ENCODE peak calls at places on chromosomes 12 and 14, in nine cellular contexts. M is stimulated activated CD4-positive, alpha-beta T cell treated with anti-CD3 and anti-CD28 coated beads, Interleukin-15, amount 100 ng/mL, for 48 hours; U is psoas muscle; I is upper lobe of left lung; X is fibroblast of mammary gland; A is cardiac muscle cell; R is type B pancreatic cell; Q is WTC11; K is EL. Y is an unnamed sample.

GRCh38 chr12:124750787-124751471 is 112.7 kb downstream of the SCARB1 start:
- DNase-seq in M (no peak), U (no peak), I (no peak), X (no peak), A (no peak), R (no peak), Q (peak), K (no peak), Y (peak)

GRCh38 chr12:21823581-21823980 is 49.1 kb upstream of the KCNJ8 start:
- DNase-seq in M (no peak), U (peak), I (no peak), X (peak), A (peak), R (no peak), Q (peak), K (no peak), Y (peak)

GRCh38 chr12:100564090-100564489 is 9.4 kb upstream of the GAS2L3 start:
- DNase-seq in M (no peak), U (no peak), I (no peak), X (no peak), A (peak), R (no peak), Q (no peak), K (no peak), Y (no peak)

GRCh38 chr12:122155705-122156104 is 18.3 kb downstream of the IL31 start:
- DNase-seq in M (no peak), U (no peak), I (no peak), X (no peak), A (no peak), R (no peak), Q (no peak), K (no peak), Y (no peak)

GRCh38 chr12:14691560-14691959 is 4.8 kb downstream of the GUCY2C start:
- DNase-seq in M (no peak), U (no peak), I (no peak), X (peak), A (no peak), R (no peak), Q (no peak), K (no peak), Y (no peak)

GRCh38 chr12:126685636-126686035 is 1581.3 kb upstream of the TMEM132C start:
- DNase-seq in M (no peak), U (no peak), I (no peak), X (no peak), A (no peak), R (no peak), Q (no peak), K (no peak), Y (no peak)

GRCh38 chr12:12195516-12195915 is 71.3 kb downstream of the LRP6 start:
- DNase-seq in M (no peak), U (no peak), I (no peak), X (no peak), A (no peak), R (no peak), Q (no peak), K (peak), Y (no peak)

GRCh38 chr12:39044754-39045153 is 139.4 kb upstream of the CPNE8 start:
- DNase-seq in M (no peak), U (no peak), I (no peak), X (no peak), A (no peak), R (no peak), Q (no peak), K (no peak), Y (no peak)

GRCh38 chr12:27198036-27198435 is 46.0 kb upstream of the STK38L start:
- DNase-seq in M (no peak), U (peak), I (no peak), X (peak), A (peak), R (no peak), Q (no peak), K (no peak), Y (no peak)

GRCh38 chr14:23930742-23931141 is 22.8 kb upstream of the DHRS4 start:
- DNase-seq in M (no peak), U (no peak), I (no peak), X (peak), A (peak), R (no peak), Q (no peak), K (peak), Y (no peak)

GRCh38 chr14:103418508-103418818 is 33.2 kb downstream of the MARK3 start:
- DNase-seq in M (no peak), U (no peak), I (no peak), X (peak), A (peak), R (no peak), Q (no peak), K (peak), Y (no peak)

GRCh38 chr12:94603434-94604068 is 46.8 kb downstream of the TMCC3 start:
- DNase-seq in M (peak), U (no peak), I (no peak), X (no peak), A (no peak), R (no peak), Q (peak), K (no peak), Y (peak)

GRCh38 chr14:38205949-38206665 is 1.6 kb upstream of the SSTR1 start:
- DNase-seq in M (no peak), U (no peak), I (no peak), X (peak), A (no peak), R (no peak), Q (no peak), K (no peak), Y (no peak)

GRCh38 chr12:68131867-68132414 is 27.6 kb downstream of the IFNG start:
- DNase-seq in M (no peak), U (no peak), I (no peak), X (no peak), A (no peak), R (no peak), Q (no peak), K (no peak), Y (no peak)

GRCh38 chr14:21990116-21990515 is 316.5 kb upstream of the OR4E1 start:
- DNase-seq in M (no peak), U (no peak), I (no peak), X (peak), A (peak), R (no peak), Q (no peak), K (no peak), Y (no peak)

GRCh38 chr14:99565383-99565782 is 38.6 kb downstream of the CCDC85C start:
- DNase-seq in M (no peak), U (no peak), I (no peak), X (no peak), A (no peak), R (no peak), Q (no peak), K (no peak), Y (no peak)

GRCh38 chr12:12254549-12254948 is 12.3 kb downstream of the LRP6 start:
- DNase-seq in M (no peak), U (no peak), I (no peak), X (no peak), A (no peak), R (no peak), Q (no peak), K (no peak), Y (no peak)

GRCh38 chr14:35883677-35884293 is 57.6 kb downstream of the BRMS1L start:
- DNase-seq in M (peak), U (no peak), I (no peak), X (peak), A (peak), R (no peak), Q (no peak), K (peak), Y (peak)

GRCh38 chr12:10213168-10214130 is 772 bp downstream of the GABARAPL1 start:
- DNase-seq in M (peak), U (peak), I (peak), X (peak), A (peak), R (no peak), Q (peak), K (peak), Y (peak)

GRCh38 chr14:96847451-96847850 is 50.3 kb downstream of the VRK1 start:
- DNase-seq in M (no peak), U (no peak), I (no peak), X (no peak), A (no peak), R (no peak), Q (no peak), K (no peak), Y (no peak)

GRCh38 chr12:121202407-121203355 is 7.2 kb upstream of the P2RX4 start:
- DNase-seq in M (no peak), U (no peak), I (no peak), X (no peak), A (no peak), R (no peak), Q (no peak), K (peak), Y (no peak)

GRCh38 chr14:102949801-102950451 is 27.5 kb downstream of the AMN start:
- DNase-seq in M (no peak), U (peak), I (peak), X (no peak), A (no peak), R (no peak), Q (no peak), K (no peak), Y (no peak)

GRCh38 chr12:63918788-63919300 is 74.3 kb downstream of the SRGAP1 start:
- DNase-seq in M (no peak), U (no peak), I (no peak), X (peak), A (peak), R (no peak), Q (no peak), K (peak), Y (no peak)

Y was measured in WERI-Rb-1.